ENCODE peak calls at places on chromosomes 1 and 21, in seven cellular contexts. One of them, this sample, is unnamed.

GRCh38 chr1:27049607-27050006 is 37.0 kb upstream of the TENT5B start:
- DNase-seq in psoas muscle: no peak
- DNase-seq in GM06990: no peak
- DNase-seq in neural progenitor cell: no peak
- DNase-seq in fibroblast of lung: no peak
- DNase-seq in fibroblast of mammary gland: no peak
- DNase-seq in astrocyte of the spinal cord: no peak
- DNase-seq in this sample: no peak

GRCh38 chr21:9837946-9838801 is 683.2 kb upstream of the TPTE start:
- DNase-seq in psoas muscle: peak
- DNase-seq in GM06990: no peak
- DNase-seq in neural progenitor cell: no peak
- DNase-seq in fibroblast of mammary gland: no peak
- DNase-seq in fibroblast of lung: no peak
- DNase-seq in astrocyte of the spinal cord: no peak
- DNase-seq in this sample: no peak

GRCh38 chr21:28904961-28905435 is 87.7 kb downstream of the LTN1 start:
- DNase-seq in neural progenitor cell: no peak
- DNase-seq in astrocyte of the spinal cord: no peak
- DNase-seq in GM06990: no peak
- DNase-seq in fibroblast of lung: no peak
- DNase-seq in fibroblast of mammary gland: peak
- DNase-seq in psoas muscle: no peak
- DNase-seq in this sample: no peak

GRCh38 chr1:24122776-24123175 is 10.8 kb upstream of the MYOM3 start:
- DNase-seq in GM06990: no peak
- DNase-seq in astrocyte of the spinal cord: no peak
- DNase-seq in neural progenitor cell: no peak
- DNase-seq in fibroblast of lung: no peak
- DNase-seq in fibroblast of mammary gland: no peak
- DNase-seq in psoas muscle: no peak
- DNase-seq in this sample: no peak

GRCh38 chr1:8137406-8138244 is 111.5 kb upstream of the ERRFI1 start:
- DNase-seq in astrocyte of the spinal cord: peak
- DNase-seq in fibroblast of mammary gland: peak
- DNase-seq in fibroblast of lung: peak
- DNase-seq in psoas muscle: no peak
- DNase-seq in GM06990: no peak
- DNase-seq in neural progenitor cell: peak
- DNase-seq in this sample: peak

GRCh38 chr1:29669912-29670311 is 433.6 kb downstream of the PTPRU start:
- DNase-seq in psoas muscle: no peak
- DNase-seq in GM06990: no peak
- DNase-seq in fibroblast of mammary gland: no peak
- DNase-seq in fibroblast of lung: no peak
- DNase-seq in astrocyte of the spinal cord: no peak
- DNase-seq in neural progenitor cell: no peak
- DNase-seq in this sample: no peak

GRCh38 chr1:106584663-106585062 is 471.8 kb upstream of the PRMT6 start:
- DNase-seq in psoas muscle: no peak
- DNase-seq in astrocyte of the spinal cord: no peak
- DNase-seq in fibroblast of lung: peak
- DNase-seq in GM06990: no peak
- DNase-seq in neural progenitor cell: no peak
- DNase-seq in fibroblast of mammary gland: no peak
- DNase-seq in this sample: no peak

GRCh38 chr21:18387994-18388393 is 15.6 kb downstream of the TMPRSS15 start:
- DNase-seq in fibroblast of lung: no peak
- DNase-seq in fibroblast of mammary gland: no peak
- DNase-seq in astrocyte of the spinal cord: no peak
- DNase-seq in psoas muscle: no peak
- DNase-seq in neural progenitor cell: no peak
- DNase-seq in GM06990: no peak
- DNase-seq in this sample: no peak

GRCh38 chr21:15679630-15680029 is 50.2 kb upstream of the USP25 start:
- DNase-seq in neural progenitor cell: no peak
- DNase-seq in GM06990: no peak
- DNase-seq in fibroblast of mammary gland: no peak
- DNase-seq in psoas muscle: no peak
- DNase-seq in astrocyte of the spinal cord: no peak
- DNase-seq in fibroblast of lung: no peak
- DNase-seq in this sample: no peak

GRCh38 chr21:41229527-41230248 is 61.7 kb downstream of the BACE2 start:
- DNase-seq in fibroblast of lung: no peak
- DNase-seq in neural progenitor cell: no peak
- DNase-seq in psoas muscle: no peak
- DNase-seq in GM06990: no peak
- DNase-seq in fibroblast of mammary gland: no peak
- DNase-seq in astrocyte of the spinal cord: no peak
- DNase-seq in this sample: no peak

GRCh38 chr1:93722081-93723031 is 40.7 kb upstream of the BCAR3 start:
- DNase-seq in psoas muscle: no peak
- DNase-seq in fibroblast of lung: no peak
- DNase-seq in astrocyte of the spinal cord: no peak
- DNase-seq in GM06990: no peak
- DNase-seq in neural progenitor cell: peak
- DNase-seq in fibroblast of mammary gland: no peak
- DNase-seq in this sample: no peak
- TF ChIP-seq CTCF in psoas muscle: no peak
- TF ChIP-seq CTCF in fibroblast of lung: no peak
- TF ChIP-seq CTCF in astrocyte of the spinal cord: no peak
- TF ChIP-seq CTCF in GM06990: no peak
- TF ChIP-seq CTCF in neural progenitor cell: peak
- TF ChIP-seq CTCF in fibroblast of mammary gland: no peak
- TF ChIP-seq CTCF in this sample: no peak

GRCh38 chr1:13751458-13751871 is 51.5 kb downstream of the PRDM2 start:
- DNase-seq in fibroblast of lung: no peak
- DNase-seq in psoas muscle: no peak
- DNase-seq in GM06990: peak
- DNase-seq in astrocyte of the spinal cord: no peak
- DNase-seq in fibroblast of mammary gland: no peak
- DNase-seq in neural progenitor cell: no peak
- DNase-seq in this sample: no peak
- H3K4me3 ChIP-seq in fibroblast of lung: peak
- H3K4me3 ChIP-seq in psoas muscle: peak
- H3K4me3 ChIP-seq in GM06990: peak
- H3K4me3 ChIP-seq in astrocyte of the spinal cord: no peak
- H3K4me3 ChIP-seq in fibroblast of mammary gland: no peak
- H3K4me3 ChIP-seq in neural progenitor cell: no peak
- H3K4me3 ChIP-seq in this sample: peak

GRCh38 chr1:170671629-170671963 is 7.7 kb downstream of the PRRX1 start:
- DNase-seq in astrocyte of the spinal cord: no peak
- DNase-seq in psoas muscle: no peak
- DNase-seq in fibroblast of lung: no peak
- DNase-seq in GM06990: no peak
- DNase-seq in fibroblast of mammary gland: no peak
- DNase-seq in neural progenitor cell: no peak
- DNase-seq in this sample: no peak

GRCh38 chr1:170669586-170670332 is 5.8 kb downstream of the PRRX1 start:
- DNase-seq in psoas muscle: no peak
- DNase-seq in GM06990: no peak
- DNase-seq in fibroblast of lung: no peak
- DNase-seq in neural progenitor cell: no peak
- DNase-seq in fibroblast of mammary gland: no peak
- DNase-seq in astrocyte of the spinal cord: no peak
- DNase-seq in this sample: no peak

GRCh38 chr1:170668301-170668789 is 4.4 kb downstream of the PRRX1 start:
- DNase-seq in fibroblast of mammary gland: peak
- DNase-seq in GM06990: no peak
- DNase-seq in fibroblast of lung: peak
- DNase-seq in neural progenitor cell: peak
- DNase-seq in astrocyte of the spinal cord: peak
- DNase-seq in psoas muscle: peak
- DNase-seq in this sample: peak

GRCh38 chr1:170669036-170669435 is 5.1 kb downstream of the PRRX1 start:
- DNase-seq in astrocyte of the spinal cord: no peak
- DNase-seq in neural progenitor cell: peak
- DNase-seq in psoas muscle: peak
- DNase-seq in fibroblast of lung: no peak
- DNase-seq in fibroblast of mammary gland: no peak
- DNase-seq in GM06990: no peak
- DNase-seq in this sample: no peak

GRCh38 chr1:170670751-170671628 is 7.1 kb downstream of the PRRX1 start:
- DNase-seq in psoas muscle: peak
- DNase-seq in astrocyte of the spinal cord: peak
- DNase-seq in neural progenitor cell: peak
- DNase-seq in fibroblast of lung: no peak
- DNase-seq in GM06990: no peak
- DNase-seq in fibroblast of mammary gland: peak
- DNase-seq in this sample: no peak
- TF ChIP-seq CTCF in psoas muscle: peak
- TF ChIP-seq CTCF in astrocyte of the spinal cord: peak
- TF ChIP-seq CTCF in neural progenitor cell: peak
- TF ChIP-seq CTCF in fibroblast of lung: peak
- TF ChIP-seq CTCF in GM06990: peak
- TF ChIP-seq CTCF in fibroblast of mammary gland: peak
- TF ChIP-seq CTCF in this sample: peak

GRCh38 chr1:66778969-66779368 is 22.1 kb downstream of the INSL5 start:
- DNase-seq in fibroblast of mammary gland: peak
- DNase-seq in fibroblast of lung: no peak
- DNase-seq in psoas muscle: no peak
- DNase-seq in neural progenitor cell: no peak
- DNase-seq in astrocyte of the spinal cord: no peak
- DNase-seq in GM06990: no peak
- DNase-seq in this sample: peak
- H3K4me3 ChIP-seq in fibroblast of mammary gland: peak
- H3K4me3 ChIP-seq in fibroblast of lung: peak
- H3K4me3 ChIP-seq in psoas muscle: peak
- H3K4me3 ChIP-seq in neural progenitor cell: no peak
- H3K4me3 ChIP-seq in astrocyte of the spinal cord: no peak
- H3K4me3 ChIP-seq in GM06990: no peak
- H3K4me3 ChIP-seq in this sample: peak

DNA sequence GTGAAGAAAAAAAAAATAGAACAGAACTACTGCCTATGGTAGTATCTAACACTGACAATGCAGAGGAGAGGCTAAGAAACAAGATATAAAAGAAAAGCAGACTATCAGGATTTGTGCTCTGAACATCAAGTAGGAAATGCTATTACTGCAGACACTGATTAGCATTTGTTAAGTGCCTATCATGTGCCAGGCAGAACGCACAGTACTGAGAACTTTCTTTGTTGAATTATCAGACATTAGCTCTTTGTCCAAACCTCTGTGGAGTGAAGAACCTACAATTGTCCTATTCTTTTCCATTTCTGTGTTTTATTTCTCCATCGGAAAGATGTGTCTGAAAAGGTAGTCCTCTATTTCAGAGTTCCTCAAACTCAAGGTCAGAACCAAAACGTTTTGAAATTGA is 30.5 kb upstream of the DISP1 start:
- DNase-seq in astrocyte of the spinal cord: no peak
- DNase-seq in neural progenitor cell: no peak
- DNase-seq in psoas muscle: no peak
- DNase-seq in fibroblast of lung: no peak
- DNase-seq in GM06990: no peak
- DNase-seq in fibroblast of mammary gland: no peak
- DNase-seq in this sample: no peak
- TF ChIP-seq CTCF in astrocyte of the spinal cord: no peak
- TF ChIP-seq CTCF in neural progenitor cell: no peak
- TF ChIP-seq CTCF in psoas muscle: no peak
- TF ChIP-seq CTCF in fibroblast of lung: no peak
- TF ChIP-seq CTCF in GM06990: no peak
- TF ChIP-seq CTCF in fibroblast of mammary gland: no peak
- TF ChIP-seq CTCF in this sample: no peak

DNA sequence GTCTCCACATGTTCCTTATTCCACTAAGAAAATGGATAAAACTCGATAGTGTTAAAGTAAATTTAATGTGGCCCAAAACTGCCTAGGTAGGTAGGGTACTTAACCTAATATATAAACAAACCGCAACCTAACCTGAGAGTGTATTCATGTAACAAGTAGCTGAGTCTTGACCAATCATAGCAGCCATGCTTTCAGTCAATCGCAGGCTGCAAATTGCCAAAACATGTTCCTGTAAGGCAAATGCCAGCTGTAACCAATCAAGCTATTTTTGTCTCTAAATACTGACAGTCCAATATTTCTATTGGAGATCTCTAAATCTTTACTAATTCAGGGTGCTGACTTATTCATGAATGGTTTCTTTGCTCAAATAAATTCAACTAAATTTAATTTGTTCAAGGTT is 3.1 kb upstream of the HMGCS2 start:
- DNase-seq in neural progenitor cell: no peak
- DNase-seq in psoas muscle: no peak
- DNase-seq in fibroblast of lung: no peak
- DNase-seq in GM06990: no peak
- DNase-seq in fibroblast of mammary gland: no peak
- DNase-seq in astrocyte of the spinal cord: no peak
- DNase-seq in this sample: peak
- H3K4me3 ChIP-seq in neural progenitor cell: no peak
- H3K4me3 ChIP-seq in psoas muscle: no peak
- H3K4me3 ChIP-seq in fibroblast of lung: no peak
- H3K4me3 ChIP-seq in GM06990: no peak
- H3K4me3 ChIP-seq in fibroblast of mammary gland: no peak
- H3K4me3 ChIP-seq in astrocyte of the spinal cord: no peak
- H3K4me3 ChIP-seq in this sample: no peak

GRCh38 chr1:91500756-91501526 is at the start of gene CDC7:
- DNase-seq in fibroblast of mammary gland: peak
- DNase-seq in neural progenitor cell: peak
- DNase-seq in GM06990: peak
- DNase-seq in astrocyte of the spinal cord: peak
- DNase-seq in fibroblast of lung: peak
- DNase-seq in psoas muscle: peak
- DNase-seq in this sample: peak
- TF ChIP-seq CTCF in fibroblast of mammary gland: peak
- TF ChIP-seq CTCF in neural progenitor cell: peak
- TF ChIP-seq CTCF in GM06990: peak
- TF ChIP-seq CTCF in astrocyte of the spinal cord: peak
- TF ChIP-seq CTCF in fibroblast of lung: peak
- TF ChIP-seq CTCF in psoas muscle: peak
- TF ChIP-seq CTCF in this sample: peak

This sample was measured in AG10803.